ENCODE peak calls at places on chromosomes 5 and 9, in four cellular contexts. Z is H1, E is K562, W is GM12878. X is an unnamed sample.

GRCh38 chr5:54717870-54718269 is 200.3 kb downstream of the SNX18 start:
- DNase-seq in Z (no peak), E (no peak), W (no peak), X (no peak)

GRCh38 chr5:54217826-54218503 is 92.4 kb downstream of the ARL15 start:
- DNase-seq in E (peak; percentile 25), W (no peak), Z (no peak), X (peak; percentile 39)

GRCh38 chr9:89165341-89165740 is 13.3 kb downstream of the SHC3 start:
- DNase-seq in E (no peak), Z (no peak), W (no peak), X (no peak)

GRCh38 chr9:76379494-76379893 is 14.7 kb downstream of the RFK start:
- DNase-seq in Z (no peak), W (no peak), E (no peak), X (no peak)

GRCh38 chr5:119476341-119476740 is 24.0 kb downstream of the HSD17B4 start:
- DNase-seq in E (no peak), Z (no peak), W (no peak), X (no peak)

GRCh38 chr5:160199410-160199911 is 29.8 kb upstream of the FABP6 start:
- DNase-seq in W (no peak), E (peak; percentile 89), Z (no peak), X (no peak)

GRCh38 chr5:110726249-110727024 is at the start of gene TMEM232:
- DNase-seq in E (peak; percentile 86), Z (peak; percentile 38), W (peak; percentile 21), X (no peak)

GRCh38 chr5:127887282-127887681 is 184.1 kb downstream of the CCDC192 start:
- DNase-seq in E (no peak), W (no peak), Z (no peak), X (no peak)

GRCh38 chr9:129576546-129577543 is 44.1 kb downstream of the C9orf50 start:
- DNase-seq in W (no peak), E (no peak), Z (no peak), X (no peak)

GRCh38 chr9:105484226-105484625 is 36.4 kb downstream of the FSD1L start:
- DNase-seq in Z (no peak), E (no peak), W (no peak), X (no peak)

GRCh38 chr5:33272288-33272687 is 168.5 kb upstream of the TARS1 start:
- DNase-seq in E (no peak), Z (no peak), W (no peak), X (peak; percentile 59)

DNA sequence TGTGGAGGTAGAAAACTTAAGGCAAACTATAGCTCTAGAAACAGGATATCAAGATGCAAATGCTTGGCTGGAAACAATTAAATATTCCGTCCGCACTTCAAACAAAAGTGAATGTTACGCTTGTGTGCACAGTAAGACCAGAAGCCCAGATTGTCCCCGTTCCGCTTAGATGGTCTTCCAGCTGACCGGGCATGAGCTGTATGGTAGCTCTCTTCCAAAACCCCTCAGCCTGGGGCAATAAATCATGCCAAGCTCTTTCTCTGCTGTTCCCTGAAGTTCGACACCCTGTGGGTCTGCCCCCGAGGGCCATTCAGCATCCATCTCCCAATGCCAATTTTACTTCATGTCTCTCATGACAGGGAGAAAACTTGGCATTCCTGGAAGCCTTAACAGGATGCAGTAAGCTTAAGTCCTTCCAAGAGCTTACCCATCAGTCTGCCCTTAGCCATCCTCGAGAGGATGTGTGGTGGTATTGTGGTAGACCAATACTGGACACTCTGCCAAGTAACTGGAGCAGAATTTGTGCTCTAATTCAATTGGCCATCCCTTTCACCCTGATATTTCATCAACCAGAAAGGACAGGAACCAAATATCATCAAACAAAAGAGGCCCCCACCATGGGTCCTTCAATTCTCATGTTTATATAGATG is 70.7 kb upstream of the RANBP6 start:
- DNase-seq in E (no peak), W (no peak), Z (no peak), X (no peak)
- TF ChIP-seq EGR1 in E (no peak), W (no peak), Z (no peak), X (no peak)

DNA sequence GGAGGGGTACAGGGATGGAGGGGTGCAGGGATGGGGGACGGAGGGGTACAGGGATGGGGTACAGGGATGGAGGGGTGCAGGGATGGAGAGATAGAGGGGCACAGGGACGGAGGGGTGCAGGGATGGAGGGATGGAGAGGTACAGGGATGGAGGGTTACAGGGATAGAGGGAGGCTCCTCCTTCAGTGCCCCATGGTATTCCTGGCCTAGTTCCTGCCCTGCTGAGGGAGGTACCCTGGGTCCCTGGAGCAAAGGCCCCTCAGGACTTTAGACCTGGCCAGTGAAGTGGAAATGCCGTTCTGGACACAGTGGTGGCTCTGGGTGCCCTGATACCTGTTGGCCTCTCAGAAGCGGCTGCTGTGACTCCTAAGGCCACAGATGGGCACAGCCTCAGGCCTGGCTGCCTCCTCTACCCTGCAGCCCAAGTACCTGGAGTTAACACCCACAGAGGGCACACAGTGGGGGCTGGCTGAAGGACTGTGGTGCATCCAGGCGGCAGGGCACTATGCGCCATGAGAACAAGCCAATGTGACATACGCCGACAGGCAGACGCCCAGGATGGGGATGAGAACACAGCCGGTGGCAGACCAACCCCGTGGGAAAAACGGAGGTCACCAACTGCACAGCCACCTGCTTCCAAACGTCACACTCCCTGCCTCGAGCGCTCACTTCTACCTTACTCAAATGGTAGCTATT is 8.4 kb downstream of the PTGES2 start:
- DNase-seq in Z (no peak), E (no peak), W (no peak), X (no peak)
- TF ChIP-seq EGR1 in Z (no peak), E (no peak), W (no peak), X (no peak)

DNA sequence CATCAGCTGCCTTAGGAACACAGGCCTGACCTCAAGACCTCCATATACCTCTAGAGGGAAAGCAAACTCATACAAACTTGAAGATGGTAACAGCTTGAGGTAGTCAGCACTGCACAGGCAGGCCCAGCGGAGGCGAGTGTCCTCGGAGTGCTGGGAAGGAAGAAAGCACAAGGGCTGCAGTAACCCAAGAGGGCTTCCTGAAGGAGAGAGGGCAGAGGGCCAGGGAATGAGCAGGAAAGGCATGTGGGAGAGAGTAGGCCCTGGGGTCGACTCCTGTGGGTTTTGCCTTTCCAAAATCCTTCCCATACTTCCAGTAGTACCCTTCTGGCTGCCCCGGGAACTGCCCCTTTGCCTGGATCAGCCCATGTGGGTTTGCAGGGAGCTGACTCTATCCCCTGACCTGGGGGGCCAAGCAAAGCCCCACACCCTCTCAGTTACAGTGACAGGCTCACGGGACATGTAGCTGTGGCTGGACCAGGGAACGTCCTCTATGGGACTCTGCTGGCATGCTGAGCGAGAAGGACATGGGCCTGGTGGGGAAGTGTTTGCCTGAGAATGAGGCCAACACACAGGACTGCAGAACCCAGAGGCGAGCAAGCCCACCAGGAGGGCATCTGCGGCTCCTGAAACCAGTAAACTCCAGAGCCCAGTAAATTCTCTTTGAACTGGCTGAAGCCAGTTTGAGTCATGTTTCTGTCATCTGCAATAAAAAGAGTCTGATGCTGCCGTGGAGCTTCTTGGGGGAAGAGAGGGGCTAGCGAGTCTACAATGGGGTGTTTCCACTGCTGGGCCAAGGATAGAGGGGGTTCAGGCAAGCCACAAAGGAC is 64.1 kb downstream of the COL23A1 start:
- DNase-seq in Z (no peak), E (no peak), W (no peak), X (no peak)
- TF ChIP-seq EGR1 in Z (no peak), E (no peak), W (no peak), X (no peak)

DNA sequence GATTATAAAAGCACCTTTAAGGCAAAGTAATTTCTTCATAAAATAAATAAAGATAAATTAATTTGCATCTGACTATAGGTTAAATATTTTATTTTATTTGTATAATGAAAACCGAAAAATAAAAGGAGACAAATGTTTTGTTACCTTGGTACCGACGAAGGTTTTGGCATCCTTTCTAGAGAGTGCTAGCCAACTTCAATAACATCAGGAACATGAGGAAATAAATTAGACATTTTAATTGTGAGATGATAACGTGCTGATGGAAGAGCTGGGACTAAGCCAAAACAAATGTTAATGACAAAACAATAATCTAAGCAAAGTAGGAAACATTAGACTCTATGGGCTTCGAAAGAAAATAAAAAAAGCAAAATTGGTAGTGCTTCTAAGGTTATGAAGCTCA is 201.0 kb downstream of the IRX2 start:
- DNase-seq in Z (no peak), W (no peak), E (no peak), X (no peak)
- TF ChIP-seq EGR1 in Z (no peak), W (no peak), E (no peak), X (no peak)

GRCh38 chr5:72013741-72014703 is 93.3 kb upstream of the MAP1B start:
- DNase-seq in E (no peak), Z (no peak), W (no peak), X (no peak)
- TF ChIP-seq EGR1 in E (no peak), Z (no peak), W (no peak), X (no peak)

DNA sequence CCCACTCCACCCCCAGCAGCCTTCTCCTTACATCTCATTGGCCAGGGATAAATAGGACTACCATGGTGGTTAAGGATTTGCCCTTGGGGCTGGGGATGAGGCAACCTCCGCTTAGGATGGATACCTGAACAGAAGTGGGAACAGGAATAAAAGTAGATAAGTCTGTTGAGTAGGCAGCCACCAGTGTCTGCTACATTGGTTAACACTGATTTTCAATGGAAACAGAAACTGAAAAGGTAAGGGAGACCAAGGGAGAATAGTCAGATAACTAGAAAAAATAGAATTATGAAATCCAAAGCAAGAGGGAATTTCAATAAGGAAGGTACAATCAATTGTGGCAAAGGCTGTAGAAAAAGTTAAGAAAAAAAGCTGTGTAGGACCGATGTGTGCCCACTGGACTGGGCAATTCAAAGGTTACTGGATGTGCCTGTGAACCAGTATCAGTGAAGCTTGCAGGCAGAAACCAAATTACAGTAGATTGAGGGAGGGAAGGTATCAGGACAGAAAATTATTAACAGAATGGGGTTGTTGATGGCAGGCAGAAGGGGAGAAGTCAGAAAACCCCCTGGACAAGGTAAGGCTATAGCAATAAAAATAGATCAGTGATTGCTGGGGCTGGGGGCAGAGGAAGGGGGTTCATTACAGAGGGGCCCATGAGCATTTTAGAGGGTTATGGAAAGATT is 48.7 kb downstream of the DNAJC21 start:
- DNase-seq in W (peak; percentile 35), Z (no peak), E (no peak), X (no peak)
- TF ChIP-seq EGR1 in W (no peak), Z (no peak), E (no peak), X (no peak)

GRCh38 chr9:114006155-114006550 is 71.9 kb downstream of the AMBP start:
- DNase-seq in W (no peak), Z (no peak), E (no peak), X (no peak)

GRCh38 chr9:114008667-114009410 is 69.3 kb downstream of the AMBP start:
- DNase-seq in E (no peak), Z (no peak), W (no peak), X (no peak)

GRCh38 chr9:114005371-114006154 is 72.5 kb downstream of the AMBP start:
- DNase-seq in E (no peak), W (no peak), Z (no peak), X (no peak)

GRCh38 chr9:114006931-114007691 is 71.0 kb downstream of the AMBP start:
- DNase-seq in E (no peak), Z (no peak), W (no peak), X (no peak)

GRCh38 chr9:114007991-114008666 is 70.0 kb downstream of the AMBP start:
- DNase-seq in E (no peak), Z (no peak), W (no peak), X (no peak)
- TF ChIP-seq EGR1 in E (no peak), Z (no peak), W (no peak), X (no peak)